ENCODE peak calls at places on chromosomes 2 and 18, in four cellular contexts. U, O, Y and W are unnamed samples.

GRCh38 chr18:63850010-63850409 is 37.5 kb upstream of the SERPINB2 start:
- DNase-seq in Y (peak; percentile 16), U (peak; percentile 50), O (peak; percentile 78), W (no peak)

GRCh38 chr2:174846941-174847938 is 83.0 kb upstream of the CHRNA1 start:
- DNase-seq in U (peak; percentile 53), O (peak; percentile 81), Y (no peak), W (no peak)

GRCh38 chr2:6977095-6977777 is 60.0 kb downstream of the RNF144A start:
- DNase-seq in O (peak; percentile 53), Y (no peak), U (peak; percentile 52), W (no peak)

GRCh38 chr2:104043864-104044263 is 810.1 kb upstream of the POU3F3 start:
- DNase-seq in O (no peak), U (no peak), Y (peak; percentile 21), W (no peak)

GRCh38 chr2:208033701-208034502 is 8.6 kb upstream of the PLEKHM3 start:
- DNase-seq in U (peak; percentile 80), O (peak; percentile 91), Y (peak; percentile 25), W (no peak)

GRCh38 chr2:38017836-38018235 is 58.1 kb downstream of the CYP1B1 start:
- DNase-seq in U (no peak), Y (no peak), O (no peak), W (no peak)

GRCh38 chr2:25042321-25043240 is 705 bp downstream of the EFR3B start:
- DNase-seq in Y (no peak), U (peak; percentile 67), O (no peak), W (no peak)

GRCh38 chr18:69259282-69259681 is 141.4 kb upstream of the DOK6 start:
- DNase-seq in Y (no peak), U (no peak), O (no peak), W (no peak)

GRCh38 chr2:20231632-20232031 is 6.7 kb upstream of the SDC1 start:
- DNase-seq in O (peak; percentile 100), Y (no peak), U (peak; percentile 60), W (peak; percentile 100)

GRCh38 chr2:237192881-237193280 is 107.2 kb downstream of the COPS8 start:
- DNase-seq in U (no peak), O (no peak), Y (no peak), W (no peak)

GRCh38 chr18:27860701-27861107 is 316.2 kb downstream of the CDH2 start:
- DNase-seq in Y (no peak), U (no peak), O (no peak), W (no peak)

GRCh38 chr18:77131652-77132368 is 773 bp downstream of the MBP start:
- DNase-seq in Y (peak; percentile 34), O (no peak), U (peak; percentile 77), W (no peak)

GRCh38 chr2:3462493-3463104 is 56.7 kb downstream of the ADI1 start:
- DNase-seq in Y (peak; percentile 48), O (no peak), U (no peak), W (no peak)

GRCh38 chr2:80302001-80302464 is 2.5 kb downstream of the LRRTM1 start:
- DNase-seq in U (no peak), O (no peak), Y (no peak), W (no peak)

GRCh38 chr2:170019060-170019805 is 158.7 kb upstream of the MYO3B start:
- DNase-seq in U (no peak), O (no peak), Y (no peak), W (no peak)
- H2AFZ ChIP-seq in U (no peak overlapping the region), O (no peak overlapping the region), Y (no peak overlapping the region), W (no peak overlapping the region)

DNA sequence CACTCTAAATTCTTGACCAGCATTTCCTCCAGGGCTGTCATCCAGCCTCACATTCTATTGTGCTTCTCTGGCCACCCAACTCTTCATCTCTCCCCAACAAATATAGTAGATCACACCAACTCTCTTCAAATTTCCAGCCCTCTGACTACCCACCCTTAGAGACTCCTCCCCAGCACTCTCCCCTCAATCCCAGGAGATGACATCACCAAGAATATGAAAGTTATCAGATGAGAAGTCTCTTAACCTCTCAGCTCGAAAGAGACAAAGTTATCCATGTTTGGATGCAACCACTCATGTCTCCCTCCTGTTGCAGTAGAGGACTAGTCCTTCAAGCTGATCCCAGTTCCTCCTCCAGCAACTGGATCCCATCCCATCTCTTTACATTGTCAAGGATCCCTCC is 47.1 kb downstream of the LBH start:
- DNase-seq in O (no peak), U (no peak), Y (no peak), W (no peak)
- H2AFZ ChIP-seq in O (no peak overlapping the region), U (no peak overlapping the region), Y (no peak overlapping the region), W (no peak overlapping the region)

GRCh38 chr2:119659601-119660342 is 19.2 kb upstream of the TMEM177 start:
- DNase-seq in Y (peak; percentile 53), O (no peak), U (peak; percentile 63), W (no peak)
- H2AFZ ChIP-seq in Y (no peak overlapping the region), O (no peak overlapping the region), U (no peak overlapping the region), W (no peak overlapping the region)

GRCh38 chr2:180071797-180072196 is 64.7 kb upstream of the CWC22 start:
- DNase-seq in O (no peak), Y (no peak), U (no peak), W (no peak)
- H2AFZ ChIP-seq in O (no peak overlapping the region), Y (no peak overlapping the region), U (no peak overlapping the region), W (no peak overlapping the region)

DNA sequence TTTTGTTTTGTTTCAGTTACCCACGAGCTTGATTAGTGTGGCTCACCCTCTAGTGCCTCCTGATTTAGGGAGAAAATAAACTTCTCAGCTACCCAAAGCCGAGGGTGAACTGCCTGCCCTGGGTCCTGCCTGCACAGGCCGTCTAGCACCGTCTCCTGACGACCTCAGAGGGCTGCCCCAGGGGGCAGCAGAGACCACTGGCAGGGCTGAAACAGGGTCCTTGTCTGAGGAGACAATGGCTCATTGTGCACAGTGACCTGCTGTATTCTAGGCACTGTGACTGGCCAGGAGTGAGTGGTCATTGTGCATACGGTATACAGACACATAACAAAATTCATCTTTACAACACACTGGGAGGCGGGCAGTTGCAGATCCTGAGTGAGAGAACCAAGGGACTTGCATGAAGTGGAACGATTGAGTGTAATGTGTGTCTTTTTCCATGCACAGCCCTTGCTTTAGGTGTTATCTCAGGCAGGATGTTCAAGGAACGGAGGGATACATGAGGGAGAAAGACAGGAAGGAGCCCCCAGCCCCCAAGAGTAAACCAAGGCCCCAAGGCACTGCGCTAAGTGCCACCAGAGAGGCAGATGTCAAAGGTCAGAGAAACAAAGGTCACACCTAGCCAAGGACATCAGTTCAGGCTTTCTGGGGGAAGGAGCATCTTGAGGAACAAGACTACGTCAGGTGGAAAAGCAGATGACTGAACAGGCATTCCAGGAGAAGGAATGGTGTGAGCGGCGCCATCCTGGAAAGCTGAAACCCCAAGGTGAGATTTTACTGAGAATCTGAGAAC is 421.3 kb downstream of the LPIN1 start:
- DNase-seq in Y (no peak), U (no peak), O (no peak), W (no peak)
- H2AFZ ChIP-seq in Y (no peak overlapping the region), U (no peak overlapping the region), O (no peak overlapping the region), W (no peak overlapping the region)